ENCODE peak calls at places on chromosomes 6 and 20, in nine cellular contexts. J is HT-29; G is hypothalamus; T is psoas muscle; W is NCI-H748 treated with DMSO at 0.1 percent for 48 hours; V is EL; U is CD8-positive, alpha-beta T cell; M is cardiac muscle cell; A is right cardiac atrium. O is an unnamed sample.

GRCh38 chr6:15365273-15365687 is 119.4 kb downstream of the JARID2 start:
- DNase-seq in J (peak; percentile 50), M (peak; percentile 64), V (peak; percentile 17), W (peak; percentile 98), G (peak; percentile 72), U (peak; percentile 37), A (peak; percentile 94), T (peak; percentile 80), O (peak; percentile 83)

GRCh38 chr20:25148181-25148981 is 47.1 kb upstream of the ENTPD6 start:
- DNase-seq in A (peak; percentile 82), T (peak; percentile 43), U (peak; percentile 49), W (no peak), V (peak; percentile 37), M (peak; percentile 12), G (peak; percentile 25), J (no peak), O (peak; percentile 31)

GRCh38 chr20:41260734-41261220 is 56.8 kb downstream of the ZHX3 start:
- DNase-seq in W (no peak), U (no peak), G (no peak), J (no peak), V (no peak), A (no peak), T (no peak), M (no peak), O (no peak)

GRCh38 chr6:34143196-34143883 is 2.5 kb downstream of the GRM4 start:
- DNase-seq in A (no peak), V (no peak), M (no peak), G (no peak), J (no peak), T (no peak), U (no peak), W (no peak), O (no peak)

GRCh38 chr20:23515250-23515939 is 24.5 kb downstream of the CST8 start:
- DNase-seq in G (no peak), T (no peak), J (no peak), V (peak; percentile 69), A (no peak), W (no peak), M (no peak), U (no peak), O (no peak)

GRCh38 chr6:125236536-125237327 is 65.0 kb downstream of the HDDC2 start:
- DNase-seq in M (no peak), T (no peak), V (peak; percentile 50), W (no peak), J (no peak), G (no peak), U (no peak), A (no peak), O (no peak)

GRCh38 chr20:32359633-32360332 is 1.7 kb downstream of the ASXL1 start:
- DNase-seq in M (no peak), V (no peak), J (no peak), A (no peak), U (no peak), W (no peak), G (no peak), T (no peak), O (peak; percentile 32)

GRCh38 chr6:34305982-34306702 is 57.3 kb upstream of the SMIM29 start:
- DNase-seq in G (no peak), T (no peak), V (no peak), J (no peak), M (no peak), W (no peak), A (peak; percentile 73), U (no peak), O (peak; percentile 64)

GRCh38 chr6:119289651-119290050 is 59.9 kb downstream of the MAN1A1 start:
- DNase-seq in U (no peak), V (no peak), M (no peak), J (no peak), A (no peak), G (no peak), T (no peak), W (no peak), O (no peak)

O was measured in astrocyte.